ENCODE peak calls at places on chromosomes 5 and 9, in seven cellular contexts. One of them, this sample, is unnamed.
A peak's percentile ranks its signal among the peaks of the same experiment; 100 is the strongest.

GRCh38 chr5:43034591-43034968 is 5.5 kb downstream of the ANXA2R start:
- DNase-seq in tibial artery: no peak
- DNase-seq in cardiac muscle cell: no peak
- DNase-seq in effector memory CD4-positive, alpha-beta T cell: no peak
- DNase-seq in CD8-positive, alpha-beta T cell: peak; percentile 42
- DNase-seq in uterus: no peak
- DNase-seq in naive thymus-derived CD4-positive, alpha-beta T cell: no peak
- DNase-seq in this sample: no peak

GRCh38 chr9:95516221-95516735 is 493 bp downstream of the PTCH1 start:
- DNase-seq in tibial artery: no peak
- DNase-seq in cardiac muscle cell: peak; percentile 46
- DNase-seq in effector memory CD4-positive, alpha-beta T cell: no peak
- DNase-seq in CD8-positive, alpha-beta T cell: no peak
- DNase-seq in uterus: no peak
- DNase-seq in naive thymus-derived CD4-positive, alpha-beta T cell: no peak
- DNase-seq in this sample: no peak

GRCh38 chr9:89367726-89368437 is 49.6 kb downstream of the SECISBP2 start:
- DNase-seq in tibial artery: no peak
- DNase-seq in cardiac muscle cell: no peak
- DNase-seq in effector memory CD4-positive, alpha-beta T cell: no peak
- DNase-seq in CD8-positive, alpha-beta T cell: no peak
- DNase-seq in uterus: no peak
- DNase-seq in naive thymus-derived CD4-positive, alpha-beta T cell: no peak
- DNase-seq in this sample: no peak

GRCh38 chr5:24222866-24223265 is 421.9 kb downstream of the CDH10 start:
- DNase-seq in tibial artery: no peak
- DNase-seq in cardiac muscle cell: no peak
- DNase-seq in effector memory CD4-positive, alpha-beta T cell: no peak
- DNase-seq in CD8-positive, alpha-beta T cell: no peak
- DNase-seq in uterus: no peak
- DNase-seq in naive thymus-derived CD4-positive, alpha-beta T cell: no peak
- DNase-seq in this sample: no peak

GRCh38 chr5:101543780-101544179 is 640.7 kb upstream of the ST8SIA4 start:
- DNase-seq in tibial artery: no peak
- DNase-seq in cardiac muscle cell: no peak
- DNase-seq in effector memory CD4-positive, alpha-beta T cell: no peak
- DNase-seq in CD8-positive, alpha-beta T cell: no peak
- DNase-seq in uterus: no peak
- DNase-seq in naive thymus-derived CD4-positive, alpha-beta T cell: no peak
- DNase-seq in this sample: no peak

GRCh38 chr9:113562653-113563381 is 99.3 kb downstream of the RGS3 start:
- DNase-seq in tibial artery: peak; percentile 51
- DNase-seq in cardiac muscle cell: no peak
- DNase-seq in effector memory CD4-positive, alpha-beta T cell: no peak
- DNase-seq in CD8-positive, alpha-beta T cell: no peak
- DNase-seq in uterus: no peak
- DNase-seq in naive thymus-derived CD4-positive, alpha-beta T cell: no peak
- DNase-seq in this sample: peak; percentile 22

GRCh38 chr5:65914644-65915196 is 11.7 kb upstream of the ERBIN start:
- DNase-seq in tibial artery: no peak
- DNase-seq in cardiac muscle cell: no peak
- DNase-seq in effector memory CD4-positive, alpha-beta T cell: no peak
- DNase-seq in CD8-positive, alpha-beta T cell: no peak
- DNase-seq in uterus: no peak
- DNase-seq in naive thymus-derived CD4-positive, alpha-beta T cell: no peak
- DNase-seq in this sample: no peak

GRCh38 chr5:74762599-74762998 is 4.3 kb downstream of the GFM2 start:
- DNase-seq in tibial artery: no peak
- DNase-seq in cardiac muscle cell: no peak
- DNase-seq in effector memory CD4-positive, alpha-beta T cell: no peak
- DNase-seq in CD8-positive, alpha-beta T cell: no peak
- DNase-seq in uterus: no peak
- DNase-seq in naive thymus-derived CD4-positive, alpha-beta T cell: no peak
- DNase-seq in this sample: no peak

GRCh38 chr9:13750639-13751038 is 471.1 kb upstream of the MPDZ start:
- DNase-seq in tibial artery: no peak
- DNase-seq in cardiac muscle cell: no peak
- DNase-seq in effector memory CD4-positive, alpha-beta T cell: no peak
- DNase-seq in CD8-positive, alpha-beta T cell: no peak
- DNase-seq in uterus: no peak
- DNase-seq in naive thymus-derived CD4-positive, alpha-beta T cell: no peak
- DNase-seq in this sample: no peak

GRCh38 chr9:87862536-87863268 is 20.0 kb upstream of the SPATA31E1 start:
- DNase-seq in tibial artery: no peak
- DNase-seq in cardiac muscle cell: no peak
- DNase-seq in effector memory CD4-positive, alpha-beta T cell: no peak
- DNase-seq in CD8-positive, alpha-beta T cell: no peak
- DNase-seq in uterus: no peak
- DNase-seq in naive thymus-derived CD4-positive, alpha-beta T cell: no peak
- DNase-seq in this sample: no peak

GRCh38 chr5:53337827-53338226 is 142.6 kb upstream of the FST start:
- DNase-seq in tibial artery: no peak
- DNase-seq in cardiac muscle cell: no peak
- DNase-seq in effector memory CD4-positive, alpha-beta T cell: no peak
- DNase-seq in CD8-positive, alpha-beta T cell: no peak
- DNase-seq in uterus: no peak
- DNase-seq in naive thymus-derived CD4-positive, alpha-beta T cell: no peak
- DNase-seq in this sample: no peak

GRCh38 chr5:74182603-74183002 is 457.9 kb downstream of the ENC1 start:
- DNase-seq in tibial artery: no peak
- DNase-seq in cardiac muscle cell: no peak
- DNase-seq in effector memory CD4-positive, alpha-beta T cell: no peak
- DNase-seq in CD8-positive, alpha-beta T cell: no peak
- DNase-seq in uterus: no peak
- DNase-seq in naive thymus-derived CD4-positive, alpha-beta T cell: no peak
- DNase-seq in this sample: no peak

GRCh38 chr5:23084815-23085214 is 231.7 kb upstream of the CDH12 start:
- DNase-seq in tibial artery: no peak
- DNase-seq in cardiac muscle cell: no peak
- DNase-seq in effector memory CD4-positive, alpha-beta T cell: no peak
- DNase-seq in CD8-positive, alpha-beta T cell: no peak
- DNase-seq in uterus: no peak
- DNase-seq in naive thymus-derived CD4-positive, alpha-beta T cell: no peak
- DNase-seq in this sample: no peak

GRCh38 chr5:38994329-38994927 is 79.8 kb downstream of the RICTOR start:
- DNase-seq in tibial artery: no peak
- DNase-seq in cardiac muscle cell: peak; percentile 67
- DNase-seq in effector memory CD4-positive, alpha-beta T cell: no peak
- DNase-seq in CD8-positive, alpha-beta T cell: peak; percentile 15
- DNase-seq in uterus: peak; percentile 44
- DNase-seq in naive thymus-derived CD4-positive, alpha-beta T cell: peak; percentile 2
- DNase-seq in this sample: no peak

GRCh38 chr9:130682490-130683121 is 11.0 kb upstream of the EXOSC2 start:
- DNase-seq in tibial artery: peak; percentile 84
- DNase-seq in cardiac muscle cell: peak; percentile 90
- DNase-seq in effector memory CD4-positive, alpha-beta T cell: peak; percentile 14
- DNase-seq in CD8-positive, alpha-beta T cell: peak; percentile 59
- DNase-seq in uterus: peak; percentile 66
- DNase-seq in naive thymus-derived CD4-positive, alpha-beta T cell: peak; percentile 23
- DNase-seq in this sample: peak; percentile 96

GRCh38 chr5:37111426-37112382 is 137.5 kb downstream of the CPLANE1 start:
- DNase-seq in tibial artery: no peak
- DNase-seq in cardiac muscle cell: no peak
- DNase-seq in effector memory CD4-positive, alpha-beta T cell: no peak
- DNase-seq in CD8-positive, alpha-beta T cell: no peak
- DNase-seq in uterus: no peak
- DNase-seq in naive thymus-derived CD4-positive, alpha-beta T cell: peak; percentile 60
- DNase-seq in this sample: no peak

GRCh38 chr5:87388129-87388528 is 24.6 kb downstream of the CCNH start:
- DNase-seq in tibial artery: no peak
- DNase-seq in cardiac muscle cell: no peak
- DNase-seq in effector memory CD4-positive, alpha-beta T cell: no peak
- DNase-seq in CD8-positive, alpha-beta T cell: no peak
- DNase-seq in uterus: no peak
- DNase-seq in naive thymus-derived CD4-positive, alpha-beta T cell: no peak
- DNase-seq in this sample: no peak

GRCh38 chr5:111010783-111011182 is 60.7 kb upstream of the TSLP start:
- DNase-seq in tibial artery: no peak
- DNase-seq in cardiac muscle cell: no peak
- DNase-seq in effector memory CD4-positive, alpha-beta T cell: no peak
- DNase-seq in CD8-positive, alpha-beta T cell: no peak
- DNase-seq in uterus: no peak
- DNase-seq in naive thymus-derived CD4-positive, alpha-beta T cell: no peak
- DNase-seq in this sample: no peak

GRCh38 chr5:78630047-78630446 is 18.5 kb downstream of the LHFPL2 start:
- DNase-seq in tibial artery: no peak
- DNase-seq in cardiac muscle cell: no peak
- DNase-seq in effector memory CD4-positive, alpha-beta T cell: no peak
- DNase-seq in CD8-positive, alpha-beta T cell: no peak
- DNase-seq in uterus: no peak
- DNase-seq in naive thymus-derived CD4-positive, alpha-beta T cell: no peak
- DNase-seq in this sample: no peak

GRCh38 chr5:173473293-173473692 is 143.2 kb downstream of the BOD1 start:
- DNase-seq in tibial artery: no peak
- DNase-seq in cardiac muscle cell: no peak
- DNase-seq in effector memory CD4-positive, alpha-beta T cell: no peak
- DNase-seq in CD8-positive, alpha-beta T cell: no peak
- DNase-seq in uterus: no peak
- DNase-seq in naive thymus-derived CD4-positive, alpha-beta T cell: no peak
- DNase-seq in this sample: no peak

GRCh38 chr5:175697846-175698245 is 40.0 kb downstream of the HRH2 start:
- DNase-seq in tibial artery: peak; percentile 28
- DNase-seq in cardiac muscle cell: no peak
- DNase-seq in effector memory CD4-positive, alpha-beta T cell: no peak
- DNase-seq in CD8-positive, alpha-beta T cell: no peak
- DNase-seq in uterus: no peak
- DNase-seq in naive thymus-derived CD4-positive, alpha-beta T cell: no peak
- DNase-seq in this sample: no peak

GRCh38 chr5:175696855-175697198 is 39.0 kb downstream of the HRH2 start:
- DNase-seq in tibial artery: no peak
- DNase-seq in cardiac muscle cell: no peak
- DNase-seq in effector memory CD4-positive, alpha-beta T cell: no peak
- DNase-seq in CD8-positive, alpha-beta T cell: no peak
- DNase-seq in uterus: no peak
- DNase-seq in naive thymus-derived CD4-positive, alpha-beta T cell: no peak
- DNase-seq in this sample: no peak

GRCh38 chr5:175694371-175695160 is 36.7 kb downstream of the HRH2 start:
- DNase-seq in tibial artery: peak; percentile 60
- DNase-seq in cardiac muscle cell: no peak
- DNase-seq in effector memory CD4-positive, alpha-beta T cell: no peak
- DNase-seq in CD8-positive, alpha-beta T cell: no peak
- DNase-seq in uterus: no peak
- DNase-seq in naive thymus-derived CD4-positive, alpha-beta T cell: no peak
- DNase-seq in this sample: no peak

GRCh38 chr5:175695161-175696126 is 37.6 kb downstream of the HRH2 start:
- DNase-seq in tibial artery: peak; percentile 56
- DNase-seq in cardiac muscle cell: no peak
- DNase-seq in effector memory CD4-positive, alpha-beta T cell: no peak
- DNase-seq in CD8-positive, alpha-beta T cell: no peak
- DNase-seq in uterus: no peak
- DNase-seq in naive thymus-derived CD4-positive, alpha-beta T cell: no peak
- DNase-seq in this sample: no peak

GRCh38 chr5:175696139-175696854 is 38.4 kb downstream of the HRH2 start:
- DNase-seq in tibial artery: peak; percentile 85
- DNase-seq in cardiac muscle cell: peak; percentile 77
- DNase-seq in effector memory CD4-positive, alpha-beta T cell: peak; percentile 10
- DNase-seq in CD8-positive, alpha-beta T cell: peak; percentile 66
- DNase-seq in uterus: peak; percentile 22
- DNase-seq in naive thymus-derived CD4-positive, alpha-beta T cell: peak; percentile 62
- DNase-seq in this sample: peak; percentile 90
- H3K4me3 ChIP-seq in tibial artery: no peak overlapping the region
- H3K4me3 ChIP-seq in cardiac muscle cell: no peak overlapping the region
- H3K4me3 ChIP-seq in effector memory CD4-positive, alpha-beta T cell: no peak overlapping the region
- H3K4me3 ChIP-seq in CD8-positive, alpha-beta T cell: no peak overlapping the region
- H3K4me3 ChIP-seq in uterus: no peak overlapping the region
- H3K4me3 ChIP-seq in naive thymus-derived CD4-positive, alpha-beta T cell: peak overlapping the region; percentile 10
- H3K4me3 ChIP-seq in this sample: no peak overlapping the region

GRCh38 chr9:111832428-111832827 is 37.7 kb upstream of the SHOC1 start:
- DNase-seq in tibial artery: no peak
- DNase-seq in cardiac muscle cell: no peak
- DNase-seq in effector memory CD4-positive, alpha-beta T cell: no peak
- DNase-seq in CD8-positive, alpha-beta T cell: no peak
- DNase-seq in uterus: no peak
- DNase-seq in naive thymus-derived CD4-positive, alpha-beta T cell: no peak
- DNase-seq in this sample: no peak
- H3K4me1 ChIP-seq in tibial artery: no peaks in the 10 kb centered on the region
- H3K4me1 ChIP-seq in cardiac muscle cell: no peaks in the 10 kb centered on the region
- H3K4me1 ChIP-seq in effector memory CD4-positive, alpha-beta T cell: no peaks in the 10 kb centered on the region
- H3K4me1 ChIP-seq in CD8-positive, alpha-beta T cell: no peaks in the 10 kb centered on the region
- H3K4me1 ChIP-seq in uterus: no peaks in the 10 kb centered on the region
- H3K4me1 ChIP-seq in naive thymus-derived CD4-positive, alpha-beta T cell: no peaks in the 10 kb centered on the region
- H3K4me1 ChIP-seq in this sample: no peaks in the 10 kb centered on the region

GRCh38 chr5:150143725-150144058 is 12.0 kb downstream of the PDGFRB start:
- DNase-seq in tibial artery: no peak
- DNase-seq in cardiac muscle cell: no peak
- DNase-seq in effector memory CD4-positive, alpha-beta T cell: no peak
- DNase-seq in CD8-positive, alpha-beta T cell: no peak
- DNase-seq in uterus: peak; percentile 60
- DNase-seq in naive thymus-derived CD4-positive, alpha-beta T cell: no peak
- DNase-seq in this sample: no peak

GRCh38 chr5:150144211-150144801 is 11.3 kb downstream of the PDGFRB start:
- DNase-seq in tibial artery: peak; percentile 92
- DNase-seq in cardiac muscle cell: peak; percentile 37
- DNase-seq in effector memory CD4-positive, alpha-beta T cell: no peak
- DNase-seq in CD8-positive, alpha-beta T cell: no peak
- DNase-seq in uterus: peak; percentile 87
- DNase-seq in naive thymus-derived CD4-positive, alpha-beta T cell: no peak
- DNase-seq in this sample: no peak

GRCh38 chr5:150146235-150146634 is 9.4 kb downstream of the PDGFRB start:
- DNase-seq in tibial artery: no peak
- DNase-seq in cardiac muscle cell: no peak
- DNase-seq in effector memory CD4-positive, alpha-beta T cell: no peak
- DNase-seq in CD8-positive, alpha-beta T cell: no peak
- DNase-seq in uterus: no peak
- DNase-seq in naive thymus-derived CD4-positive, alpha-beta T cell: no peak
- DNase-seq in this sample: no peak

GRCh38 chr5:150142800-150143724 is 12.6 kb downstream of the PDGFRB start:
- DNase-seq in tibial artery: peak; percentile 96
- DNase-seq in cardiac muscle cell: no peak
- DNase-seq in effector memory CD4-positive, alpha-beta T cell: no peak
- DNase-seq in CD8-positive, alpha-beta T cell: no peak
- DNase-seq in uterus: peak; percentile 96
- DNase-seq in naive thymus-derived CD4-positive, alpha-beta T cell: no peak
- DNase-seq in this sample: peak; percentile 76

GRCh38 chr5:150144876-150145275 is 10.8 kb downstream of the PDGFRB start:
- DNase-seq in tibial artery: no peak
- DNase-seq in cardiac muscle cell: no peak
- DNase-seq in effector memory CD4-positive, alpha-beta T cell: no peak
- DNase-seq in CD8-positive, alpha-beta T cell: no peak
- DNase-seq in uterus: no peak
- DNase-seq in naive thymus-derived CD4-positive, alpha-beta T cell: no peak
- DNase-seq in this sample: no peak
- H3K27ac ChIP-seq in tibial artery: peak overlapping the region; percentile 89
- H3K27ac ChIP-seq in cardiac muscle cell: peak overlapping the region; percentile 70
- H3K27ac ChIP-seq in effector memory CD4-positive, alpha-beta T cell: no peak overlapping the region
- H3K27ac ChIP-seq in CD8-positive, alpha-beta T cell: no peak overlapping the region
- H3K27ac ChIP-seq in uterus: peak overlapping the region; percentile 97
- H3K27ac ChIP-seq in naive thymus-derived CD4-positive, alpha-beta T cell: no peak overlapping the region
- H3K27ac ChIP-seq in this sample: peak overlapping the region; percentile 57

DNA sequence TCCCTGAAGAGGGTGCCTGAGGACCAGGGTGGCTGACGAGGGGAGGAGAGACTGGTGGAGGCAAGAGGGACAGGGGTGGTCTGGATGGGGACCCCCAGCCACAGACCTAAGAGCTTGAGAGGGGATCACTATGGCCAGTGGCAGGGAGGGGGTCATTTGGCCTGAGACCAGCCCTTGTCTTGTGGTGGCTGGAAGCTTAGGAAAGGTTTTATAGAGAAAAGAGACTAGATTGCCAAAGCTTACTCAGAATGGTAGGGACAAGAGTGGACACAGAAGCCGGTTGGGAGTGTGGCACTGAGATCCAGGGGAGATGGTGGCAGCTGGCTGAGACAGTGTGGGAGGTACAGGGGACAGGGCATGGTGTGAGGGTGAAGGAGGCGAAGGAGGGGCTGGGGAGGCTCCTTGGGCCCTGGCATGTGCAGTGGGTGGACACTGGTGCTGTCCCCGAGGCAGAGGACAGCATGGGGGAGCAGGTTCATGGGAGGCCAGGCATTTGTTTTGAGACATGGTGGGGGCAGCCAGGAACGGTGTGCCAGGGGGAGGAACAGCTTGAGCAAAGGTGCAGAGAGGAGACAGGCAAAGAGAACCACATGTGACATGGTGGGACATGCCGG is 123.0 kb downstream of the C9orf50 start:
- DNase-seq in tibial artery: peak; percentile 76
- DNase-seq in cardiac muscle cell: no peak
- DNase-seq in effector memory CD4-positive, alpha-beta T cell: no peak
- DNase-seq in CD8-positive, alpha-beta T cell: no peak
- DNase-seq in uterus: no peak
- DNase-seq in naive thymus-derived CD4-positive, alpha-beta T cell: no peak
- DNase-seq in this sample: peak; percentile 68
- H3K4me3 ChIP-seq in tibial artery: peak overlapping the region; percentile 73
- H3K4me3 ChIP-seq in cardiac muscle cell: peak overlapping the region; percentile 58
- H3K4me3 ChIP-seq in effector memory CD4-positive, alpha-beta T cell: no peak overlapping the region
- H3K4me3 ChIP-seq in CD8-positive, alpha-beta T cell: no peak overlapping the region
- H3K4me3 ChIP-seq in uterus: peak overlapping the region; percentile 67
- H3K4me3 ChIP-seq in naive thymus-derived CD4-positive, alpha-beta T cell: no peak overlapping the region
- H3K4me3 ChIP-seq in this sample: peak overlapping the region; percentile 47